ENCODE peak calls at places on chromosomes 1 and 21, in five cellular contexts. One of them, this sample, is unnamed.

GRCh38 chr1:71054281-71054731 is 6.7 kb upstream of the PTGER3 start:
- DNase-seq in hepatocyte: no peak
- DNase-seq in PC-3: no peak
- DNase-seq in RWPE2: no peak
- DNase-seq in astrocyte of the spinal cord: no peak
- DNase-seq in this sample: no peak

GRCh38 chr1:237062976-237063375 is 21.0 kb downstream of the RYR2 start:
- DNase-seq in RWPE2: no peak
- DNase-seq in astrocyte of the spinal cord: no peak
- DNase-seq in PC-3: no peak
- DNase-seq in hepatocyte: no peak
- DNase-seq in this sample: no peak

GRCh38 chr1:245901037-245901436 is 606.0 kb downstream of the SMYD3 start:
- DNase-seq in astrocyte of the spinal cord: no peak
- DNase-seq in RWPE2: no peak
- DNase-seq in PC-3: no peak
- DNase-seq in hepatocyte: no peak
- DNase-seq in this sample: peak; percentile 17

GRCh38 chr1:199856381-199856780 is 171.1 kb upstream of the NR5A2 start:
- DNase-seq in RWPE2: no peak
- DNase-seq in PC-3: no peak
- DNase-seq in astrocyte of the spinal cord: no peak
- DNase-seq in hepatocyte: no peak
- DNase-seq in this sample: no peak

GRCh38 chr1:115976062-115976899 is at the start of gene SLC22A15:
- DNase-seq in RWPE2: peak; percentile 64
- DNase-seq in hepatocyte: peak; percentile 72
- DNase-seq in astrocyte of the spinal cord: peak; percentile 18
- DNase-seq in PC-3: peak; percentile 64
- DNase-seq in this sample: peak; percentile 47

GRCh38 chr1:64486193-64486592 is 16.3 kb downstream of the CACHD1 start:
- DNase-seq in PC-3: no peak
- DNase-seq in hepatocyte: no peak
- DNase-seq in RWPE2: no peak
- DNase-seq in astrocyte of the spinal cord: no peak
- DNase-seq in this sample: no peak

GRCh38 chr1:20185834-20186782 is at the start of the genes PLA2G2C and UBXN10:
- DNase-seq in RWPE2: no peak
- DNase-seq in astrocyte of the spinal cord: no peak
- DNase-seq in PC-3: no peak
- DNase-seq in hepatocyte: peak; percentile 65
- DNase-seq in this sample: no peak

GRCh38 chr1:223479718-223480425 is 86.7 kb downstream of the CCDC185 start:
- DNase-seq in hepatocyte: peak; percentile 21
- DNase-seq in RWPE2: no peak
- DNase-seq in PC-3: no peak
- DNase-seq in astrocyte of the spinal cord: no peak
- DNase-seq in this sample: no peak

GRCh38 chr1:29272171-29272907 is 36.0 kb downstream of the PTPRU start:
- DNase-seq in PC-3: no peak
- DNase-seq in RWPE2: no peak
- DNase-seq in hepatocyte: peak; percentile 7
- DNase-seq in astrocyte of the spinal cord: no peak
- DNase-seq in this sample: no peak

GRCh38 chr1:58781541-58782307 is 2.1 kb downstream of the JUN start:
- DNase-seq in astrocyte of the spinal cord: peak; percentile 72
- DNase-seq in RWPE2: peak; percentile 61
- DNase-seq in PC-3: peak; percentile 67
- DNase-seq in hepatocyte: peak; percentile 80
- DNase-seq in this sample: peak; percentile 67

GRCh38 chr1:8020032-8020431 is 6.1 kb downstream of the ERRFI1 start:
- DNase-seq in RWPE2: no peak
- DNase-seq in astrocyte of the spinal cord: peak; percentile 61
- DNase-seq in PC-3: peak; percentile 92
- DNase-seq in hepatocyte: peak; percentile 71
- DNase-seq in this sample: peak; percentile 49

GRCh38 chr1:68378296-68379084 is 71.3 kb downstream of the RPE65 start:
- DNase-seq in RWPE2: no peak
- DNase-seq in hepatocyte: peak; percentile 16
- DNase-seq in astrocyte of the spinal cord: peak; percentile 40
- DNase-seq in PC-3: peak; percentile 62
- DNase-seq in this sample: peak; percentile 69

GRCh38 chr1:180728472-180729106 is 96.8 kb downstream of the XPR1 start:
- DNase-seq in hepatocyte: no peak
- DNase-seq in PC-3: no peak
- DNase-seq in RWPE2: no peak
- DNase-seq in astrocyte of the spinal cord: no peak
- DNase-seq in this sample: no peak

GRCh38 chr1:22527555-22528296 is 35.6 kb upstream of the EPHA8 start:
- DNase-seq in PC-3: no peak
- DNase-seq in astrocyte of the spinal cord: no peak
- DNase-seq in hepatocyte: no peak
- DNase-seq in RWPE2: peak; percentile 33
- DNase-seq in this sample: peak; percentile 10

GRCh38 chr1:151864411-151864810 is 10.9 kb upstream of the THEM5 start:
- DNase-seq in PC-3: no peak
- DNase-seq in hepatocyte: no peak
- DNase-seq in astrocyte of the spinal cord: no peak
- DNase-seq in RWPE2: no peak
- DNase-seq in this sample: no peak

GRCh38 chr1:147598631-147599361 is 57.5 kb downstream of the BCL9 start:
- DNase-seq in hepatocyte: peak; percentile 76
- DNase-seq in PC-3: no peak
- DNase-seq in RWPE2: no peak
- DNase-seq in astrocyte of the spinal cord: peak; percentile 25
- DNase-seq in this sample: peak; percentile 16

GRCh38 chr1:200838676-200839445 is 33.9 kb upstream of the GPR25 start:
- DNase-seq in PC-3: no peak
- DNase-seq in astrocyte of the spinal cord: peak; percentile 5
- DNase-seq in hepatocyte: no peak
- DNase-seq in RWPE2: no peak
- DNase-seq in this sample: peak; percentile 63

GRCh38 chr21:34890724-34891609 is 158.1 kb downstream of the RUNX1 start:
- DNase-seq in astrocyte of the spinal cord: peak; percentile 74
- DNase-seq in RWPE2: no peak
- DNase-seq in PC-3: no peak
- DNase-seq in hepatocyte: peak; percentile 52
- DNase-seq in this sample: no peak

GRCh38 chr1:87953732-87954344 is 625.2 kb downstream of the LMO4 start:
- DNase-seq in PC-3: peak; percentile 79
- DNase-seq in hepatocyte: peak; percentile 74
- DNase-seq in astrocyte of the spinal cord: peak; percentile 83
- DNase-seq in RWPE2: no peak
- DNase-seq in this sample: peak; percentile 82

GRCh38 chr1:88661188-88661587 is 22.9 kb upstream of the PKN2 start:
- DNase-seq in astrocyte of the spinal cord: no peak
- DNase-seq in hepatocyte: no peak
- DNase-seq in PC-3: no peak
- DNase-seq in RWPE2: no peak
- DNase-seq in this sample: no peak

GRCh38 chr1:187763465-187763864 is 934.7 kb downstream of the PLA2G4A start:
- DNase-seq in astrocyte of the spinal cord: no peak
- DNase-seq in hepatocyte: no peak
- DNase-seq in PC-3: no peak
- DNase-seq in RWPE2: no peak
- DNase-seq in this sample: no peak

GRCh38 chr1:215719569-215719968 is 152.5 kb downstream of the KCTD3 start:
- DNase-seq in PC-3: peak; percentile 54
- DNase-seq in astrocyte of the spinal cord: no peak
- DNase-seq in RWPE2: no peak
- DNase-seq in hepatocyte: no peak
- DNase-seq in this sample: peak; percentile 70

GRCh38 chr1:215718888-215719287 is 151.8 kb downstream of the KCTD3 start:
- DNase-seq in RWPE2: no peak
- DNase-seq in astrocyte of the spinal cord: no peak
- DNase-seq in PC-3: no peak
- DNase-seq in hepatocyte: no peak
- DNase-seq in this sample: peak; percentile 17

GRCh38 chr1:215720121-215720520 is 153.0 kb downstream of the KCTD3 start:
- DNase-seq in PC-3: no peak
- DNase-seq in hepatocyte: no peak
- DNase-seq in RWPE2: no peak
- DNase-seq in astrocyte of the spinal cord: no peak
- DNase-seq in this sample: peak; percentile 43

DNA sequence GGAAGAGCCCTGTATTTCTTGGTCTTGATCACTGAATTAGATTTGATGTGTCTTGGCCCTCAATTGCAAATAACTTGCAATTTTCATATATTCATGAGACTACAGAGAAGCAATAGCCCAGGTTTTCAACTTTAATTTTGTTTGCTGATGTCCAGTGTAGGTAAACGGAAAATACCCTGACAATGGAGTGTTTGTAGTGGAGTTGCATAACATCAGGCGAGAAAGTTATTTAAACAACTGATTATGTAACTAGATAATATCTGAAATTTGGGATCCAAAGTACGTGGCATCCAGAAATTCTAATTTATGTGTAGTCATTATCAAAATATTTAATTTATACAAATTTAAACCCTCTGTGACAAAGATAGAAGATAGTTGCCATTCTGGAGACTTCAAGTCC is 150.6 kb downstream of the KCTD3 start:
- DNase-seq in RWPE2: no peak
- DNase-seq in astrocyte of the spinal cord: no peak
- DNase-seq in hepatocyte: no peak
- DNase-seq in PC-3: no peak
- DNase-seq in this sample: no peak
- TF ChIP-seq CTCF in RWPE2: no peak
- TF ChIP-seq CTCF in astrocyte of the spinal cord: no peak
- TF ChIP-seq CTCF in hepatocyte: no peak
- TF ChIP-seq CTCF in PC-3: no peak
- TF ChIP-seq CTCF in this sample: no peak

GRCh38 chr1:233613252-233614172 is at the start of gene KCNK1:
- DNase-seq in astrocyte of the spinal cord: peak; percentile 88
- DNase-seq in PC-3: peak; percentile 96
- DNase-seq in hepatocyte: peak; percentile 86
- DNase-seq in RWPE2: peak; percentile 77
- DNase-seq in this sample: peak; percentile 95

GRCh38 chr1:233614743-233615521 is 1.0 kb downstream of the KCNK1 start:
- DNase-seq in PC-3: peak; percentile 61
- DNase-seq in RWPE2: no peak
- DNase-seq in astrocyte of the spinal cord: no peak
- DNase-seq in hepatocyte: peak; percentile 39
- DNase-seq in this sample: no peak

GRCh38 chr1:233617025-233617424 is 3.1 kb downstream of the KCNK1 start:
- DNase-seq in RWPE2: no peak
- DNase-seq in PC-3: no peak
- DNase-seq in hepatocyte: no peak
- DNase-seq in astrocyte of the spinal cord: no peak
- DNase-seq in this sample: no peak

GRCh38 chr1:233614173-233614742 is 352 bp downstream of the KCNK1 start:
- DNase-seq in hepatocyte: peak; percentile 70
- DNase-seq in astrocyte of the spinal cord: peak; percentile 50
- DNase-seq in RWPE2: no peak
- DNase-seq in PC-3: peak; percentile 57
- DNase-seq in this sample: peak; percentile 49

GRCh38 chr1:233615571-233615970 is 1.7 kb downstream of the KCNK1 start:
- DNase-seq in RWPE2: no peak
- DNase-seq in PC-3: peak; percentile 54
- DNase-seq in hepatocyte: no peak
- DNase-seq in astrocyte of the spinal cord: no peak
- DNase-seq in this sample: no peak
- H3K4me3 ChIP-seq in RWPE2: peak overlapping the region; percentile 66
- H3K4me3 ChIP-seq in PC-3: peak overlapping the region; percentile 90
- H3K4me3 ChIP-seq in hepatocyte: peak overlapping the region; percentile 97
- H3K4me3 ChIP-seq in astrocyte of the spinal cord: peak overlapping the region; percentile 72
- H3K4me3 ChIP-seq in this sample: peak overlapping the region; percentile 75

GRCh38 chr1:160061376-160062100 is 8.4 kb downstream of the KCNJ10 start:
- DNase-seq in RWPE2: no peak
- DNase-seq in PC-3: no peak
- DNase-seq in astrocyte of the spinal cord: no peak
- DNase-seq in hepatocyte: no peak
- DNase-seq in this sample: no peak
- TF ChIP-seq CTCF in RWPE2: no peak
- TF ChIP-seq CTCF in PC-3: no peak
- TF ChIP-seq CTCF in astrocyte of the spinal cord: no peak
- TF ChIP-seq CTCF in hepatocyte: no peak
- TF ChIP-seq CTCF in this sample: no peak

DNA sequence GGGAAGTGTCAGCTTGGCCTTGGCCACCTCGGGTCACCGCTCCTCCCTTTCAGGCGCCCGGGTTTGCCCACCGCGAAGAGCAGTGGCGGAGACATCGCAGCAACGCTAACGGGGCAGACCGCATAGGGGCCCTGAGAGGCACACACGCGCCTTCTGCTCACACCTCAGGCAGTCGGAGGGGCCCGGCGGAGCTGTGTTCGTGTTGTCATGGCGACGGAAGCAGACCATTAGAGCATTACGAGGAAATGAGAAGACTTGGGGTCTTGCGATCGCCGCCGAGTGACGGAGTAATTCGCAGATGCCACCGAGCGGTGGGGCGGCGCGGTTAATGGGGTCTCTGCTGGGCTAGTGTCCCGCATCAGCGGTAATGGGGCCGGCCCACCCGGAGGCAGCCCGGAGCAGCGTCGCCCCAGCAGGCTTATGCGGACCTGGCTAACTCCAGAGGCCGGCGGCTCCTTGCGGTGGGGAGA is 144.1 kb downstream of the TNR start:
- DNase-seq in hepatocyte: peak; percentile 20
- DNase-seq in RWPE2: no peak
- DNase-seq in PC-3: no peak
- DNase-seq in astrocyte of the spinal cord: no peak
- DNase-seq in this sample: no peak
- H3K4me3 ChIP-seq in hepatocyte: no peak overlapping the region
- H3K4me3 ChIP-seq in RWPE2: no peak overlapping the region
- H3K4me3 ChIP-seq in PC-3: no peak overlapping the region
- H3K4me3 ChIP-seq in astrocyte of the spinal cord: no peak overlapping the region
- H3K4me3 ChIP-seq in this sample: no peak overlapping the region

GRCh38 chr1:153552335-153552734 is 3.3 kb upstream of the S100A3 start:
- DNase-seq in RWPE2: peak; percentile 49
- DNase-seq in hepatocyte: no peak
- DNase-seq in astrocyte of the spinal cord: no peak
- DNase-seq in PC-3: no peak
- DNase-seq in this sample: no peak
- TF ChIP-seq CTCF in RWPE2: no peak
- TF ChIP-seq CTCF in hepatocyte: no peak
- TF ChIP-seq CTCF in astrocyte of the spinal cord: no peak
- TF ChIP-seq CTCF in PC-3: no peak
- TF ChIP-seq CTCF in this sample: no peak